ENCODE peak calls at places on chromosomes 12 and 14, in nine cellular contexts. J is SJSA1, B is iPS DF 6.9, I is psoas muscle, E is A549, P is WERI-Rb-1, M is AG04450, Q is endothelial cell of umbilical vein, R is thoracic aorta. T is an unnamed sample.

GRCh38 chr14:70045715-70046535 is 142.8 kb downstream of the SLC8A3 start:
- DNase-seq in J (peak; percentile 26), R (no peak), B (peak; percentile 61), I (peak; percentile 56), M (peak; percentile 13), E (peak; percentile 71), Q (peak; percentile 56), P (peak; percentile 82), T (peak; percentile 59)

GRCh38 chr12:2930865-2931264 is 28.3 kb upstream of the TEAD4 start:
- DNase-seq in B (no peak), I (no peak), E (no peak), P (no peak), R (no peak), Q (peak; percentile 76), J (no peak), M (no peak), T (no peak)

GRCh38 chr12:64335886-64336466 is 54.6 kb downstream of the C12orf56 start:
- DNase-seq in Q (no peak), P (no peak), I (no peak), J (no peak), B (no peak), E (no peak), R (no peak), M (no peak), T (no peak)

GRCh38 chr14:26395726-26396125 is 202.1 kb downstream of the NOVA1 start:
- DNase-seq in P (no peak), E (no peak), J (no peak), Q (no peak), R (no peak), I (no peak), M (no peak), B (no peak), T (no peak)

GRCh38 chr12:112868459-112869041 is 38.2 kb upstream of the OAS1 start:
- DNase-seq in M (no peak), J (no peak), B (peak; percentile 31), I (no peak), Q (no peak), E (no peak), P (no peak), R (no peak), T (no peak)

GRCh38 chr14:102986810-102987579 is 64.5 kb downstream of the AMN start:
- DNase-seq in E (no peak), M (peak; percentile 43), P (no peak), I (no peak), Q (peak; percentile 57), R (no peak), B (no peak), J (peak; percentile 80), T (no peak)

GRCh38 chr14:35669782-35670181 is 135.8 kb downstream of the INSM2 start:
- DNase-seq in B (no peak), I (no peak), J (no peak), M (peak; percentile 26), Q (no peak), P (no peak), R (no peak), E (no peak), T (peak; percentile 22)

GRCh38 chr12:125169870-125170269 is 104.6 kb downstream of the AACS start:
- DNase-seq in P (no peak), E (no peak), J (no peak), R (no peak), M (no peak), Q (no peak), B (no peak), I (no peak), T (no peak)

GRCh38 chr12:25155031-25155576 is 39.9 kb downstream of the DNAI7 start:
- DNase-seq in Q (peak; percentile 43), J (peak; percentile 63), R (no peak), E (peak; percentile 36), M (peak; percentile 39), P (no peak), B (no peak), I (no peak), T (peak; percentile 42)

GRCh38 chr12:88299567-88300101 is 157.5 kb downstream of the TMTC3 start:
- DNase-seq in Q (peak; percentile 96), M (peak; percentile 78), B (no peak), R (peak; percentile 16), P (no peak), I (no peak), J (peak; percentile 60), E (peak; percentile 66), T (no peak)

GRCh38 chr12:121827351-121828099 is 23.7 kb downstream of the SETD1B start:
- DNase-seq in P (no peak), Q (no peak), R (no peak), J (no peak), E (no peak), I (no peak), M (no peak), B (no peak), T (no peak)

GRCh38 chr14:20440465-20440864 is 4.5 kb upstream of the KLHL33 start:
- DNase-seq in R (no peak), I (no peak), E (no peak), J (no peak), Q (no peak), M (no peak), B (no peak), P (no peak), T (no peak)

GRCh38 chr14:22630066-22630465 is 14.1 kb downstream of the OR6J1 start:
- DNase-seq in Q (no peak), R (no peak), E (no peak), J (no peak), B (no peak), I (no peak), M (no peak), P (peak; percentile 14), T (no peak)

GRCh38 chr12:113222730-113223531 is 1.7 kb downstream of the TPCN1 start:
- DNase-seq in Q (peak; percentile 97), E (peak; percentile 74), B (no peak), M (peak; percentile 77), P (no peak), R (no peak), I (peak; percentile 66), J (peak; percentile 83), T (peak; percentile 98)

GRCh38 chr14:71716371-71716770 is 215.9 kb upstream of the RGS6 start:
- DNase-seq in P (no peak), B (no peak), I (no peak), J (no peak), M (no peak), R (no peak), Q (no peak), E (no peak), T (no peak)

GRCh38 chr14:75531660-75532317 is 9.5 kb downstream of the BATF start:
- DNase-seq in E (peak; percentile 41), P (no peak), M (no peak), Q (no peak), R (no peak), I (no peak), B (no peak), J (peak; percentile 51), T (no peak)

GRCh38 chr12:15227004-15227679 is 5.9 kb upstream of the RERG start:
- DNase-seq in Q (peak; percentile 55), E (peak; percentile 33), M (no peak), B (no peak), J (no peak), R (no peak), I (peak; percentile 46), P (peak; percentile 49), T (peak; percentile 39)

GRCh38 chr14:98325761-98326160 is 946.2 kb downstream of the BCL11B start:
- DNase-seq in B (no peak), P (no peak), J (no peak), M (no peak), R (no peak), Q (no peak), E (no peak), I (no peak), T (no peak)

GRCh38 chr12:27303139-27304111 is 29.2 kb upstream of the BMAL2 start:
- DNase-seq in R (no peak), I (no peak), Q (no peak), P (no peak), M (no peak), B (no peak), E (no peak), J (peak; percentile 21), T (no peak)

GRCh38 chr12:95763809-95764253 is 26.7 kb downstream of the NTN4 start:
- DNase-seq in I (peak; percentile 25), E (peak; percentile 75), M (no peak), R (peak; percentile 11), J (peak; percentile 54), Q (peak; percentile 83), P (no peak), B (no peak), T (peak; percentile 40)

GRCh38 chr14:53979747-53980642 is 23.4 kb upstream of the BMP4 start:
- DNase-seq in Q (no peak), J (peak; percentile 76), E (no peak), P (no peak), B (no peak), M (no peak), I (peak; percentile 72), R (no peak), T (no peak)

GRCh38 chr14:38311655-38312054 is 55.8 kb upstream of the CLEC14A start:
- DNase-seq in M (no peak), J (no peak), P (no peak), Q (peak; percentile 83), B (no peak), I (no peak), R (no peak), E (no peak), T (no peak)

GRCh38 chr14:75274899-75275569 is 3.6 kb upstream of the FOS start:
- DNase-seq in E (no peak), R (no peak), P (no peak), J (peak; percentile 53), M (no peak), I (no peak), Q (no peak), B (no peak), T (peak; percentile 51)

GRCh38 chr12:851913-852312 is 97.6 kb downstream of the RAD52 start:
- DNase-seq in E (peak; percentile 10), J (no peak), Q (peak; percentile 76), M (peak; percentile 29), B (no peak), P (no peak), I (no peak), R (no peak), T (no peak)
- H3K4me3 ChIP-seq in E (no peak overlapping the region), J (no peak overlapping the region), Q (no peak overlapping the region), M (peak overlapping the region; percentile 31), B (no peak overlapping the region), P (no peak overlapping the region), I (peak overlapping the region; percentile 59), R (peak overlapping the region; percentile 53), T (no peak overlapping the region)

GRCh38 chr12:101053203-101053602 is 156.8 kb downstream of the SLC5A8 start:
- DNase-seq in M (no peak), J (no peak), R (no peak), I (no peak), Q (no peak), B (no peak), E (no peak), P (no peak), T (no peak)
- H3K27ac ChIP-seq in M (no peak overlapping the region), J (no peak overlapping the region), R (no peak overlapping the region), I (no peak overlapping the region), Q (no peak overlapping the region), B (no peak overlapping the region), E (no peak overlapping the region), P (no peak overlapping the region), T (no peak overlapping the region)

GRCh38 chr12:28794796-28795195 is 354.3 kb upstream of the FAR2 start:
- DNase-seq in I (no peak), P (no peak), M (no peak), B (no peak), E (no peak), J (no peak), R (no peak), Q (no peak), T (no peak)
- H3K4me3 ChIP-seq in I (no peak overlapping the region), P (no peak overlapping the region), M (no peak overlapping the region), B (no peak overlapping the region), E (no peak overlapping the region), J (no peak overlapping the region), R (no peak overlapping the region), Q (no peak overlapping the region), T (no peak overlapping the region)

GRCh38 chr12:54005531-54005852 is 3.3 kb upstream of the HOXC8 start:
- DNase-seq in Q (no peak), J (no peak), E (no peak), I (no peak), M (no peak), B (no peak), P (no peak), R (no peak), T (no peak)
- H3K27ac ChIP-seq in Q (no peak overlapping the region), J (peak overlapping the region; percentile 48), E (no peak overlapping the region), I (peak overlapping the region; percentile 95), M (no peak overlapping the region), B (no peak overlapping the region), P (peak overlapping the region; percentile 50), R (no peak overlapping the region), T (no peak overlapping the region)

T was measured in small intestine.